ENCODE peak calls at places on chromosomes 7 and 10, in eight cellular contexts. One of them, this sample, is unnamed.

GRCh38 chr7:29135851-29136250 is 10.5 kb downstream of the CPVL start:
- DNase-seq in HCT116: no peak
- DNase-seq in body of pancreas: no peak
- DNase-seq in IMR-90: no peak
- DNase-seq in H1: no peak
- DNase-seq in K562: no peak
- DNase-seq in prostate gland: no peak
- DNase-seq in sigmoid colon: no peak
- DNase-seq in this sample: no peak

GRCh38 chr10:48251525-48252353 is 22.8 kb downstream of the FRMPD2 start:
- DNase-seq in HCT116: no peak
- DNase-seq in body of pancreas: peak; percentile 55
- DNase-seq in sigmoid colon: peak; percentile 56
- DNase-seq in K562: no peak
- DNase-seq in H1: no peak
- DNase-seq in prostate gland: peak; percentile 65
- DNase-seq in IMR-90: no peak
- DNase-seq in this sample: no peak

GRCh38 chr7:129835436-129836020 is 117.2 kb downstream of the UBE2H start:
- DNase-seq in K562: no peak
- DNase-seq in HCT116: no peak
- DNase-seq in sigmoid colon: no peak
- DNase-seq in prostate gland: no peak
- DNase-seq in H1: no peak
- DNase-seq in body of pancreas: no peak
- DNase-seq in IMR-90: no peak
- DNase-seq in this sample: no peak

GRCh38 chr10:121436281-121436629 is 162.0 kb downstream of the FGFR2 start:
- DNase-seq in body of pancreas: no peak
- DNase-seq in HCT116: no peak
- DNase-seq in H1: no peak
- DNase-seq in IMR-90: no peak
- DNase-seq in sigmoid colon: no peak
- DNase-seq in prostate gland: no peak
- DNase-seq in K562: no peak
- DNase-seq in this sample: no peak

GRCh38 chr10:122286872-122287271 is 15.8 kb downstream of the BTBD16 start:
- DNase-seq in HCT116: no peak
- DNase-seq in sigmoid colon: peak; percentile 77
- DNase-seq in H1: no peak
- DNase-seq in IMR-90: peak; percentile 77
- DNase-seq in K562: no peak
- DNase-seq in prostate gland: no peak
- DNase-seq in body of pancreas: no peak
- DNase-seq in this sample: no peak

GRCh38 chr7:90261441-90261840 is 16.5 kb downstream of the CFAP69 start:
- DNase-seq in sigmoid colon: no peak
- DNase-seq in body of pancreas: no peak
- DNase-seq in H1: no peak
- DNase-seq in IMR-90: no peak
- DNase-seq in K562: no peak
- DNase-seq in HCT116: no peak
- DNase-seq in prostate gland: no peak
- DNase-seq in this sample: no peak

GRCh38 chr10:11425672-11426071 is 185.8 kb downstream of the USP6NL start:
- DNase-seq in K562: no peak
- DNase-seq in body of pancreas: no peak
- DNase-seq in prostate gland: no peak
- DNase-seq in HCT116: no peak
- DNase-seq in H1: no peak
- DNase-seq in IMR-90: no peak
- DNase-seq in sigmoid colon: no peak
- DNase-seq in this sample: no peak

GRCh38 chr10:490891-491571 is 198.4 kb downstream of the DIP2C start:
- DNase-seq in HCT116: no peak
- DNase-seq in H1: no peak
- DNase-seq in prostate gland: no peak
- DNase-seq in sigmoid colon: peak; percentile 93
- DNase-seq in IMR-90: peak; percentile 60
- DNase-seq in body of pancreas: no peak
- DNase-seq in K562: no peak
- DNase-seq in this sample: no peak

GRCh38 chr10:127889605-127890195 is 3.0 kb downstream of the CLRN3 start:
- DNase-seq in IMR-90: peak; percentile 10
- DNase-seq in sigmoid colon: no peak
- DNase-seq in body of pancreas: no peak
- DNase-seq in K562: no peak
- DNase-seq in prostate gland: no peak
- DNase-seq in H1: no peak
- DNase-seq in HCT116: no peak
- DNase-seq in this sample: no peak

GRCh38 chr10:21533577-21534475 is at the start of gene MLLT10:
- DNase-seq in H1: peak; percentile 91
- DNase-seq in HCT116: peak; percentile 81
- DNase-seq in body of pancreas: peak; percentile 96
- DNase-seq in K562: peak; percentile 88
- DNase-seq in IMR-90: peak; percentile 94
- DNase-seq in sigmoid colon: peak; percentile 97
- DNase-seq in prostate gland: peak; percentile 93
- DNase-seq in this sample: peak; percentile 89

GRCh38 chr10:78301891-78302738 is 268.5 kb downstream of the RPS24 start:
- DNase-seq in HCT116: no peak
- DNase-seq in H1: no peak
- DNase-seq in prostate gland: no peak
- DNase-seq in body of pancreas: no peak
- DNase-seq in K562: no peak
- DNase-seq in sigmoid colon: peak; percentile 62
- DNase-seq in IMR-90: peak; percentile 21
- DNase-seq in this sample: no peak

GRCh38 chr7:138755831-138756590 is 41.8 kb upstream of the TMEM213 start:
- DNase-seq in HCT116: no peak
- DNase-seq in K562: no peak
- DNase-seq in prostate gland: no peak
- DNase-seq in sigmoid colon: no peak
- DNase-seq in IMR-90: no peak
- DNase-seq in H1: no peak
- DNase-seq in body of pancreas: no peak
- DNase-seq in this sample: no peak

GRCh38 chr7:84372155-84372621 is 177.6 kb upstream of the SEMA3A start:
- DNase-seq in HCT116: peak; percentile 3
- DNase-seq in body of pancreas: no peak
- DNase-seq in sigmoid colon: no peak
- DNase-seq in K562: no peak
- DNase-seq in IMR-90: peak; percentile 98
- DNase-seq in H1: no peak
- DNase-seq in prostate gland: no peak
- DNase-seq in this sample: no peak

GRCh38 chr7:3670898-3671297 is 369.8 kb downstream of the SDK1 start:
- DNase-seq in body of pancreas: no peak
- DNase-seq in sigmoid colon: no peak
- DNase-seq in IMR-90: no peak
- DNase-seq in K562: no peak
- DNase-seq in prostate gland: no peak
- DNase-seq in HCT116: no peak
- DNase-seq in H1: no peak
- DNase-seq in this sample: no peak

GRCh38 chr7:75565129-75565528 is 73.0 kb downstream of the SPDYE5 start:
- DNase-seq in sigmoid colon: no peak
- DNase-seq in prostate gland: peak; percentile 87
- DNase-seq in HCT116: no peak
- DNase-seq in K562: no peak
- DNase-seq in H1: no peak
- DNase-seq in IMR-90: peak; percentile 93
- DNase-seq in body of pancreas: peak; percentile 7
- DNase-seq in this sample: no peak

GRCh38 chr7:84490661-84491060 is 296.1 kb upstream of the SEMA3A start:
- DNase-seq in K562: no peak
- DNase-seq in H1: no peak
- DNase-seq in HCT116: no peak
- DNase-seq in body of pancreas: no peak
- DNase-seq in prostate gland: no peak
- DNase-seq in sigmoid colon: no peak
- DNase-seq in IMR-90: no peak
- DNase-seq in this sample: no peak

GRCh38 chr7:24979863-24980694 is at the start of gene OSBPL3:
- DNase-seq in IMR-90: peak; percentile 95
- DNase-seq in K562: peak; percentile 99
- DNase-seq in body of pancreas: peak; percentile 95
- DNase-seq in H1: peak; percentile 90
- DNase-seq in prostate gland: peak; percentile 95
- DNase-seq in sigmoid colon: peak; percentile 97
- DNase-seq in HCT116: peak; percentile 92
- DNase-seq in this sample: peak; percentile 77
- TF ChIP-seq POLR2A in IMR-90: peak; percentile 79
- TF ChIP-seq POLR2A in K562: peak; percentile 86
- TF ChIP-seq POLR2A in body of pancreas: peak; percentile 71
- TF ChIP-seq POLR2A in H1: no peak
- TF ChIP-seq POLR2A in prostate gland: peak; percentile 63
- TF ChIP-seq POLR2A in sigmoid colon: no peak
- TF ChIP-seq POLR2A in HCT116: peak; percentile 24
- TF ChIP-seq POLR2A in this sample: no peak

GRCh38 chr7:5397657-5398237 is 25.9 kb downstream of the TNRC18 start:
- DNase-seq in HCT116: no peak
- DNase-seq in H1: no peak
- DNase-seq in body of pancreas: no peak
- DNase-seq in sigmoid colon: no peak
- DNase-seq in K562: no peak
- DNase-seq in prostate gland: peak; percentile 15
- DNase-seq in IMR-90: no peak
- DNase-seq in this sample: no peak

GRCh38 chr7:5394264-5395105 is 29.1 kb downstream of the TNRC18 start:
- DNase-seq in sigmoid colon: no peak
- DNase-seq in K562: no peak
- DNase-seq in IMR-90: no peak
- DNase-seq in body of pancreas: no peak
- DNase-seq in prostate gland: no peak
- DNase-seq in HCT116: no peak
- DNase-seq in H1: no peak
- DNase-seq in this sample: no peak

GRCh38 chr7:5395246-5395645 is 28.4 kb downstream of the TNRC18 start:
- DNase-seq in IMR-90: no peak
- DNase-seq in body of pancreas: no peak
- DNase-seq in sigmoid colon: no peak
- DNase-seq in K562: no peak
- DNase-seq in HCT116: no peak
- DNase-seq in prostate gland: no peak
- DNase-seq in H1: no peak
- DNase-seq in this sample: no peak

GRCh38 chr7:5396542-5396941 is 27.1 kb downstream of the TNRC18 start:
- DNase-seq in sigmoid colon: peak; percentile 77
- DNase-seq in prostate gland: peak; percentile 45
- DNase-seq in HCT116: peak; percentile 54
- DNase-seq in IMR-90: no peak
- DNase-seq in body of pancreas: peak; percentile 37
- DNase-seq in K562: no peak
- DNase-seq in H1: no peak
- DNase-seq in this sample: peak; percentile 82

GRCh38 chr7:5396999-5397656 is 26.5 kb downstream of the TNRC18 start:
- DNase-seq in prostate gland: peak; percentile 94
- DNase-seq in IMR-90: peak; percentile 89
- DNase-seq in body of pancreas: peak; percentile 69
- DNase-seq in HCT116: peak; percentile 86
- DNase-seq in sigmoid colon: peak; percentile 94
- DNase-seq in H1: no peak
- DNase-seq in K562: no peak
- DNase-seq in this sample: peak; percentile 98
- TF ChIP-seq POLR2A in prostate gland: peak; percentile 59
- TF ChIP-seq POLR2A in IMR-90: no peak
- TF ChIP-seq POLR2A in body of pancreas: peak; percentile 25
- TF ChIP-seq POLR2A in HCT116: no peak
- TF ChIP-seq POLR2A in sigmoid colon: no peak
- TF ChIP-seq POLR2A in H1: no peak
- TF ChIP-seq POLR2A in K562: no peak
- TF ChIP-seq POLR2A in this sample: peak; percentile 82

GRCh38 chr10:69088471-69088769 is 517 bp downstream of the SRGN start:
- DNase-seq in K562: no peak
- DNase-seq in H1: no peak
- DNase-seq in HCT116: no peak
- DNase-seq in prostate gland: no peak
- DNase-seq in sigmoid colon: no peak
- DNase-seq in body of pancreas: no peak
- DNase-seq in IMR-90: no peak
- DNase-seq in this sample: no peak

GRCh38 chr10:69089638-69090599 is 2.0 kb downstream of the SRGN start:
- DNase-seq in sigmoid colon: no peak
- DNase-seq in prostate gland: no peak
- DNase-seq in body of pancreas: peak; percentile 17
- DNase-seq in HCT116: no peak
- DNase-seq in H1: no peak
- DNase-seq in K562: no peak
- DNase-seq in IMR-90: peak; percentile 54
- DNase-seq in this sample: no peak

GRCh38 chr10:69090687-69091450 is 3.0 kb downstream of the SRGN start:
- DNase-seq in prostate gland: no peak
- DNase-seq in H1: no peak
- DNase-seq in IMR-90: no peak
- DNase-seq in K562: no peak
- DNase-seq in sigmoid colon: no peak
- DNase-seq in HCT116: no peak
- DNase-seq in body of pancreas: no peak
- DNase-seq in this sample: no peak

GRCh38 chr10:69087600-69088470 is at the start of gene SRGN:
- DNase-seq in IMR-90: peak; percentile 62
- DNase-seq in sigmoid colon: peak; percentile 86
- DNase-seq in K562: peak; percentile 27
- DNase-seq in body of pancreas: peak; percentile 51
- DNase-seq in HCT116: no peak
- DNase-seq in prostate gland: peak; percentile 58
- DNase-seq in H1: no peak
- DNase-seq in this sample: no peak

GRCh38 chr10:69088801-69089501 is 1.0 kb downstream of the SRGN start:
- DNase-seq in sigmoid colon: no peak
- DNase-seq in H1: no peak
- DNase-seq in body of pancreas: no peak
- DNase-seq in K562: peak; percentile 56
- DNase-seq in IMR-90: peak; percentile 52
- DNase-seq in HCT116: no peak
- DNase-seq in prostate gland: no peak
- DNase-seq in this sample: no peak
- TF ChIP-seq POLR2A in sigmoid colon: peak; percentile 21
- TF ChIP-seq POLR2A in H1: no peak
- TF ChIP-seq POLR2A in body of pancreas: no peak
- TF ChIP-seq POLR2A in K562: peak; percentile 80
- TF ChIP-seq POLR2A in IMR-90: no peak
- TF ChIP-seq POLR2A in HCT116: no peak
- TF ChIP-seq POLR2A in prostate gland: no peak
- TF ChIP-seq POLR2A in this sample: no peak

GRCh38 chr7:45081670-45081974 is 7.1 kb downstream of the NACAD start:
- DNase-seq in prostate gland: no peak
- DNase-seq in IMR-90: no peak
- DNase-seq in body of pancreas: no peak
- DNase-seq in K562: no peak
- DNase-seq in H1: no peak
- DNase-seq in HCT116: no peak
- DNase-seq in sigmoid colon: no peak
- DNase-seq in this sample: no peak
- TF ChIP-seq POLR2A in prostate gland: no peak
- TF ChIP-seq POLR2A in IMR-90: no peak
- TF ChIP-seq POLR2A in body of pancreas: no peak
- TF ChIP-seq POLR2A in K562: no peak
- TF ChIP-seq POLR2A in H1: no peak
- TF ChIP-seq POLR2A in HCT116: no peak
- TF ChIP-seq POLR2A in sigmoid colon: no peak
- TF ChIP-seq POLR2A in this sample: no peak